ENCODE peak calls at places on chromosomes 16 and 17, in five cellular contexts. T is T-helper 2 cell, P is uterus, N is putamen, F is hippocampal formation. C is an unnamed sample.

GRCh38 chr17:79792984-79793923 is 3.6 kb downstream of the CBX8 start:
- DNase-seq in T (no peak), P (no peak), N (no peak), F (no peak), C (no peak)

GRCh38 chr16:59865071-59865671 is 1131.1 kb upstream of the GOT2 start:
- DNase-seq in T (no peak), P (no peak), N (no peak), F (no peak), C (no peak)

GRCh38 chr17:66580178-66580577 is 254.7 kb upstream of the CACNG5 start:
- DNase-seq in T (no peak), P (peak; percentile 58), N (no peak), F (no peak), C (no peak)

GRCh38 chr17:2347805-2348685 is 10.7 kb downstream of the SGSM2 start:
- DNase-seq in T (no peak), P (no peak), N (peak; percentile 69), F (peak; percentile 35), C (peak; percentile 91)

GRCh38 chr16:77409311-77409710 is 25.5 kb downstream of the ADAMTS18 start:
- DNase-seq in T (no peak), P (no peak), N (no peak), F (no peak), C (no peak)

GRCh38 chr16:74099530-74099929 is 197.1 kb upstream of the PSMD7 start:
- DNase-seq in T (no peak), P (no peak), N (no peak), F (no peak), C (no peak)

GRCh38 chr17:76586741-76587487 is 1.3 kb upstream of the ST6GALNAC2 start:
- DNase-seq in T (no peak), P (no peak), N (no peak), F (no peak), C (no peak)

GRCh38 chr17:7010523-7010922 is 1.9 kb upstream of the RNASEK start:
- DNase-seq in T (no peak), P (no peak), N (no peak), F (no peak), C (no peak)

GRCh38 chr17:32917081-32917480 is 10.9 kb upstream of the TMEM98 start:
- DNase-seq in T (no peak), P (no peak), N (no peak), F (no peak), C (no peak)

GRCh38 chr16:20868890-20869289 is 31.3 kb downstream of the DCUN1D3 start:
- DNase-seq in T (no peak), P (peak; percentile 82), N (peak; percentile 86), F (peak; percentile 79), C (peak; percentile 78)

GRCh38 chr16:29757950-29758466 is 12.2 kb upstream of the C16orf54 start:
- DNase-seq in T (no peak), P (no peak), N (no peak), F (no peak), C (no peak)

GRCh38 chr17:27550974-27551505 is 79.9 kb upstream of the LGALS9 start:
- DNase-seq in T (no peak), P (no peak), N (no peak), F (no peak), C (no peak)

GRCh38 chr17:37826497-37827115 is 81.7 kb upstream of the HNF1B start:
- DNase-seq in T (no peak), P (no peak), N (no peak), F (peak; percentile 23), C (no peak)

GRCh38 chr17:72297326-72298115 is 176.7 kb downstream of the SOX9 start:
- DNase-seq in T (no peak), P (no peak), N (peak; percentile 20), F (no peak), C (peak; percentile 10)

GRCh38 chr17:80650751-80651173 is 106.1 kb downstream of the RPTOR start:
- DNase-seq in T (no peak), P (no peak), N (no peak), F (no peak), C (no peak)

GRCh38 chr16:56637814-56638750 is at the start of gene MT1A:
- DNase-seq in T (no peak), P (peak; percentile 69), N (no peak), F (no peak), C (peak; percentile 63)

GRCh38 chr16:25256821-25257503 is 683 bp downstream of the ZKSCAN2 start:
- DNase-seq in T (no peak), P (no peak), N (no peak), F (no peak), C (no peak)

GRCh38 chr16:55000595-55000994 is 69.9 kb downstream of the IRX5 start:
- DNase-seq in T (no peak), P (no peak), N (no peak), F (no peak), C (no peak)

GRCh38 chr17:71494456-71494855 is 626.4 kb upstream of the SOX9 start:
- DNase-seq in T (no peak), P (no peak), N (no peak), F (no peak), C (no peak)

GRCh38 chr17:78478757-78479297 is 98.4 kb downstream of the DNAH17 start:
- DNase-seq in T (no peak), P (no peak), N (no peak), F (no peak), C (no peak)

GRCh38 chr16:4911831-4912422 is 25.0 kb downstream of the PPL start:
- DNase-seq in T (no peak), P (no peak), N (no peak), F (no peak), C (no peak)

GRCh38 chr17:33463887-33464286 is 170.8 kb upstream of the ASIC2 start:
- DNase-seq in T (no peak), P (no peak), N (no peak), F (no peak), C (no peak)

GRCh38 chr17:68759343-68760140 is 158.4 kb upstream of the FAM20A start:
- DNase-seq in T (no peak), P (peak; percentile 94), N (peak; percentile 80), F (peak; percentile 88), C (peak; percentile 90)

GRCh38 chr17:38864636-38865398 is 5.0 kb upstream of the LASP1 start:
- DNase-seq in T (no peak), P (no peak), N (no peak), F (no peak), C (no peak)

GRCh38 chr17:51907041-51907440 is 251.5 kb downstream of the CA10 start:
- DNase-seq in T (no peak), P (no peak), N (no peak), F (no peak), C (no peak)

GRCh38 chr17:78774456-78774855 is 7.6 kb downstream of the CYTH1 start:
- DNase-seq in T (no peak), P (no peak), N (no peak), F (no peak), C (no peak)

GRCh38 chr17:10471853-10472252 is 2.5 kb upstream of the MYH4 start:
- DNase-seq in T (no peak), P (no peak), N (no peak), F (no peak), C (no peak)

GRCh38 chr16:89319883-89320716 is 102.6 kb downstream of the ZNF778 start:
- DNase-seq in T (no peak), P (no peak), N (no peak), F (no peak), C (peak; percentile 82)

GRCh38 chr17:51427259-51428255 is 167.2 kb downstream of the UTP18 start:
- DNase-seq in T (peak; percentile 27), P (no peak), N (no peak), F (no peak), C (no peak)

GRCh38 chr17:2706911-2707510 is 4.6 kb downstream of the CLUH start:
- DNase-seq in T (no peak), P (no peak), N (no peak), F (no peak), C (no peak)

GRCh38 chr17:10197721-10198508 is 491 bp downstream of the GAS7 start:
- DNase-seq in T (peak; percentile 4), P (no peak), N (no peak), F (no peak), C (no peak)

GRCh38 chr16:21637032-21637968 is 15.1 kb downstream of the IGSF6 start:
- DNase-seq in T (no peak), P (no peak), N (no peak), F (no peak), C (no peak)

GRCh38 chr16:4788489-4788889 is 344 bp upstream of the SEPTIN12 start:
- DNase-seq in T (no peak), P (no peak), N (no peak), F (no peak), C (no peak)

C was measured in gastrocnemius medialis.